ENCODE peak calls at places on chromosome 2, in eight cellular contexts. O is fibroblast of villous mesenchyme; J is GM06990; X is stimulated activated CD4-positive, alpha-beta T cell treated with anti-CD3 and anti-CD28 coated beads, Interleukin-1b, Interleukin-23, amount 100 ng/mL, for 24 hours; N is naive thymus-derived CD8-positive, alpha-beta T cell; L is NCI-H526 treated with DMSO at 0.1 percent for 48 hours; V is foreskin fibroblast; A is H7. B is an unnamed sample.

GRCh38 chr2:20590704-20591515 is 60.0 kb downstream of the HS1BP3 start:
- DNase-seq in O (no peak), J (no peak), X (no peak), N (no peak), L (no peak), V (peak; percentile 75), A (no peak), B (no peak)

GRCh38 chr2:160407393-160408204 is 86.0 kb downstream of the RBMS1 start:
- DNase-seq in O (peak; percentile 66), J (peak; percentile 42), X (peak; percentile 30), N (peak; percentile 59), L (peak; percentile 47), V (peak; percentile 85), A (peak; percentile 87), B (peak; percentile 55)

GRCh38 chr2:26978061-26978596 is 7.7 kb downstream of the MAPRE3 start:
- DNase-seq in O (no peak), J (no peak), X (no peak), N (no peak), L (no peak), V (no peak), A (no peak), B (no peak)

GRCh38 chr2:46277470-46278190 is 19.6 kb upstream of the EPAS1 start:
- DNase-seq in O (no peak), J (no peak), X (no peak), N (no peak), L (no peak), V (no peak), A (no peak), B (no peak)

GRCh38 chr2:126317797-126318431 is 338.0 kb upstream of the GYPC start:
- DNase-seq in O (peak; percentile 20), J (no peak), X (no peak), N (no peak), L (no peak), V (no peak), A (no peak), B (no peak)

GRCh38 chr2:67108231-67108630 is 288.9 kb upstream of the ETAA1 start:
- DNase-seq in O (no peak), J (no peak), X (no peak), N (no peak), L (no peak), V (no peak), A (no peak), B (no peak)

GRCh38 chr2:74806355-74806839 is 27.5 kb upstream of the HK2 start:
- DNase-seq in O (no peak), J (no peak), X (no peak), N (no peak), L (no peak), V (no peak), A (no peak), B (no peak)

GRCh38 chr2:60560734-60561649 is 7.5 kb upstream of the BCL11A start:
- DNase-seq in O (no peak), J (no peak), X (no peak), N (no peak), L (no peak), V (peak; percentile 60), A (peak; percentile 50), B (no peak)

GRCh38 chr2:240565267-240566202 is 2.7 kb upstream of the RNPEPL1 start:
- DNase-seq in O (peak; percentile 95), J (peak; percentile 85), X (peak; percentile 73), N (peak; percentile 66), L (no peak), V (peak; percentile 50), A (peak; percentile 42), B (peak; percentile 90)

GRCh38 chr2:98455494-98455976 is 10.9 kb downstream of the INPP4A start:
- DNase-seq in O (peak; percentile 60), J (no peak), X (no peak), N (no peak), L (no peak), V (no peak), A (no peak), B (no peak)

GRCh38 chr2:226738821-226739507 is 60.7 kb downstream of the IRS1 start:
- DNase-seq in O (no peak), J (no peak), X (no peak), N (no peak), L (no peak), V (no peak), A (no peak), B (no peak)

GRCh38 chr2:207528980-207529329 is 807 bp upstream of the CREB1 start:
- DNase-seq in O (peak; percentile 51), J (no peak), X (peak; percentile 37), N (no peak), L (no peak), V (peak; percentile 54), A (no peak), B (peak; percentile 50)

GRCh38 chr2:232018191-232018590 is 56.7 kb downstream of the DIS3L2 start:
- DNase-seq in O (no peak), J (no peak), X (no peak), N (no peak), L (no peak), V (peak; percentile 40), A (no peak), B (no peak)

GRCh38 chr2:3670941-3671340 is 12.9 kb downstream of the ALLC start:
- DNase-seq in O (no peak), J (no peak), X (no peak), N (no peak), L (no peak), V (no peak), A (no peak), B (no peak)

GRCh38 chr2:105324732-105325131 is 4.8 kb downstream of the TGFBRAP1 start:
- DNase-seq in O (peak; percentile 90), J (no peak), X (no peak), N (no peak), L (no peak), V (peak; percentile 62), A (no peak), B (no peak)

GRCh38 chr2:240225660-240226475 is 85.4 kb upstream of the OTOS start:
- DNase-seq in O (no peak), J (no peak), X (no peak), N (no peak), L (no peak), V (no peak), A (no peak), B (no peak)

GRCh38 chr2:176246324-176246723 is 22.9 kb upstream of the MTX2 start:
- DNase-seq in O (no peak), J (no peak), X (no peak), N (no peak), L (no peak), V (no peak), A (no peak), B (no peak)

GRCh38 chr2:37794717-37795116 is 123.3 kb upstream of the CDC42EP3 start:
- DNase-seq in O (no peak), J (no peak), X (no peak), N (no peak), L (no peak), V (peak; percentile 53), A (no peak), B (no peak)